ENCODE peak calls at places on chromosomes 5 and 9, in six cellular contexts. J, T, I, O, D and W are unnamed samples.

GRCh38 chr9:68852941-68853340 is 147.9 kb downstream of the PIP5K1B start:
- ATAC-seq in D (no peak), J (no peak), I (no peak), O (no peak), T (no peak), W (no peak)

GRCh38 chr9:134929560-134930158 is 11.9 kb upstream of the FCN1 start:
- ATAC-seq in T (no peak), I (no peak), D (no peak), J (no peak), O (peak; percentile 14), W (no peak)

GRCh38 chr5:86679529-86679928 is 61.8 kb downstream of the COX7C start:
- ATAC-seq in O (peak; percentile 60), I (peak; percentile 45), J (no peak), D (peak; percentile 41), T (peak; percentile 95), W (peak; percentile 87)

GRCh38 chr5:36624277-36624676 is 17.9 kb downstream of the SLC1A3 start:
- ATAC-seq in D (no peak), T (peak; percentile 89), J (no peak), O (no peak), I (no peak), W (no peak)

GRCh38 chr9:130860458-130861316 is 25.6 kb downstream of the ABL1 start:
- ATAC-seq in J (no peak), O (peak; percentile 50), D (no peak), T (peak; percentile 93), I (no peak), W (peak; percentile 94)

GRCh38 chr5:160970605-160971191 is 118.7 kb upstream of the ATP10B start:
- ATAC-seq in O (no peak), I (no peak), D (no peak), T (no peak), J (no peak), W (no peak)

GRCh38 chr5:61449756-61450155 is 117.7 kb downstream of the ZSWIM6 start:
- ATAC-seq in I (no peak), J (no peak), D (no peak), T (peak; percentile 31), O (no peak), W (peak; percentile 4)

GRCh38 chr5:136249678-136250266 is 56.8 kb upstream of the SMIM32 start:
- ATAC-seq in T (peak; percentile 63), J (no peak), I (no peak), O (peak; percentile 99), D (no peak), W (no peak)

GRCh38 chr9:36867672-36868471 is 166.2 kb downstream of the PAX5 start:
- ATAC-seq in I (no peak), T (no peak), D (no peak), J (no peak), O (peak; percentile 81), W (no peak)

GRCh38 chr9:121242219-121242954 is 25.6 kb upstream of the GSN start:
- ATAC-seq in T (peak; percentile 69), I (no peak), D (no peak), J (no peak), O (no peak), W (peak; percentile 44)